ENCODE peak calls at places on chromosomes 12 and 14, in nine cellular contexts. C is fibroblast of mammary gland, B is transverse colon, X is endodermal cell, A is SK-N-SH, Z is GM12865, R is upper lobe of right lung, N is cardiac fibroblast, F is fibroblast of pulmonary artery. P is an unnamed sample.

GRCh38 chr12:4604684-4605193 is 42.7 kb downstream of the DYRK4 start:
- DNase-seq in Z (peak), N (peak), A (peak), F (peak), X (peak), R (peak), C (peak), B (peak), P (peak)

GRCh38 chr14:21090194-21090939 is 8.1 kb downstream of the ZNF219 start:
- DNase-seq in R (peak), B (peak), X (peak), C (no peak), N (peak), A (peak), Z (no peak), F (no peak), P (no peak)

GRCh38 chr12:110721570-110721969 is 21.1 kb downstream of the PPP1CC start:
- DNase-seq in N (no peak), B (no peak), R (no peak), X (no peak), A (no peak), C (no peak), F (no peak), Z (no peak), P (no peak)

GRCh38 chr14:97021571-97022171 is 224.5 kb downstream of the VRK1 start:
- DNase-seq in N (no peak), B (no peak), Z (no peak), A (no peak), X (peak), C (no peak), R (no peak), F (no peak), P (no peak)

GRCh38 chr14:92687681-92688433 is 60.6 kb downstream of the LGMN start:
- DNase-seq in F (no peak), N (peak), A (peak), Z (no peak), X (peak), R (peak), B (no peak), C (no peak), P (no peak)

GRCh38 chr14:64727551-64728071 is 23.4 kb downstream of the PLEKHG3 start:
- DNase-seq in Z (no peak), F (no peak), X (peak), B (no peak), C (no peak), A (no peak), R (peak), N (no peak), P (no peak)

GRCh38 chr12:3692616-3693365 is 60.1 kb downstream of the CRACR2A start:
- DNase-seq in A (no peak), Z (no peak), X (no peak), F (no peak), B (no peak), C (no peak), R (no peak), N (no peak), P (no peak)

GRCh38 chr14:99941211-99941610 is 124.0 kb upstream of the EVL start:
- DNase-seq in Z (no peak), R (no peak), F (no peak), X (no peak), N (no peak), C (no peak), B (no peak), A (no peak), P (no peak)

GRCh38 chr12:100499416-100499815 is 25.8 kb downstream of the NR1H4 start:
- DNase-seq in C (no peak), Z (no peak), F (no peak), R (no peak), A (no peak), N (no peak), B (no peak), X (no peak), P (no peak)

GRCh38 chr14:34172052-34172451 is 221.2 kb upstream of the EGLN3 start:
- DNase-seq in N (no peak), R (no peak), F (no peak), C (no peak), X (no peak), B (no peak), A (no peak), Z (no peak), P (no peak)

GRCh38 chr12:14654842-14655241 is 41.6 kb downstream of the GUCY2C start:
- DNase-seq in N (no peak), F (no peak), A (no peak), C (peak), B (no peak), Z (peak), R (no peak), X (no peak), P (no peak)

GRCh38 chr12:126312457-126312856 is 1247.2 kb downstream of the AACS start:
- DNase-seq in F (no peak), Z (no peak), B (no peak), X (no peak), R (no peak), C (no peak), N (no peak), A (no peak), P (no peak)

GRCh38 chr12:15220961-15221885 is at the start of gene RERG:
- DNase-seq in R (peak), X (peak), F (peak), A (peak), Z (peak), N (peak), C (peak), B (peak), P (peak)

GRCh38 chr12:51827925-51828818 is 20.3 kb downstream of the FIGNL2 start:
- DNase-seq in N (peak), B (peak), R (no peak), A (no peak), C (peak), F (peak), Z (peak), X (no peak), P (no peak)

GRCh38 chr12:92046557-92046956 is 99.1 kb downstream of the BTG1 start:
- DNase-seq in B (no peak), C (no peak), R (no peak), Z (no peak), X (no peak), F (no peak), N (no peak), A (no peak), P (no peak)

GRCh38 chr12:46617167-46617566 is 208.6 kb downstream of the SLC38A4 start:
- DNase-seq in R (no peak), A (no peak), X (no peak), B (peak), C (peak), F (peak), N (peak), Z (no peak), P (peak)

GRCh38 chr12:9064201-9064814 is 51.4 kb downstream of the A2M start:
- DNase-seq in Z (peak), X (peak), N (peak), B (peak), A (peak), F (peak), R (peak), C (peak), P (peak)

GRCh38 chr14:100033347-100034052 is 31.7 kb upstream of the EVL start:
- DNase-seq in Z (no peak), A (no peak), N (peak), R (no peak), F (no peak), C (peak), B (no peak), X (no peak), P (no peak)

GRCh38 chr12:67593041-67593870 is 55.3 kb upstream of the DYRK2 start:
- DNase-seq in N (peak), Z (no peak), X (peak), F (no peak), A (no peak), B (peak), C (peak), R (no peak), P (no peak)

GRCh38 chr12:662541-663292 is 528 bp downstream of the NINJ2 start:
- DNase-seq in Z (no peak), C (no peak), B (no peak), X (no peak), R (no peak), F (peak), A (no peak), N (peak), P (no peak)

GRCh38 chr12:63301311-63301710 is 150.3 kb upstream of the AVPR1A start:
- DNase-seq in X (no peak), R (no peak), N (peak), Z (no peak), B (no peak), F (no peak), C (no peak), A (no peak), P (no peak)

GRCh38 chr14:67167420-67168109 is 21.7 kb upstream of the GARIN2 start:
- DNase-seq in F (peak), C (no peak), N (peak), X (no peak), Z (no peak), R (no peak), B (no peak), A (no peak), P (no peak)

GRCh38 chr12:62438098-62438692 is 28.4 kb upstream of the MON2 start:
- DNase-seq in R (no peak), C (peak), Z (peak), A (peak), X (peak), B (peak), N (peak), F (peak), P (no peak)

GRCh38 chr12:124884587-124885438 is 21.1 kb upstream of the SCARB1 start:
- DNase-seq in A (no peak), X (peak), B (peak), Z (peak), R (no peak), N (no peak), F (no peak), C (no peak), P (no peak)

GRCh38 chr14:66624319-66624937 is 116.5 kb downstream of the GPHN start:
- DNase-seq in R (peak), A (peak), N (peak), B (peak), X (peak), F (peak), C (peak), Z (peak), P (no peak)

GRCh38 chr12:49201595-49202295 is 12.9 kb upstream of the TUBA1A start:
- DNase-seq in N (peak), A (peak), R (no peak), C (peak), F (peak), X (peak), B (no peak), Z (no peak), P (no peak)

GRCh38 chr12:6192604-6193380 is 7.4 kb upstream of the CD9 start:
- DNase-seq in Z (no peak), N (no peak), X (peak), A (no peak), B (no peak), C (no peak), F (no peak), R (no peak), P (no peak)

GRCh38 chr12:67515679-67516363 is 132.7 kb upstream of the DYRK2 start:
- DNase-seq in N (no peak), X (peak), C (no peak), Z (peak), R (no peak), F (no peak), A (no peak), B (peak), P (no peak)

GRCh38 chr14:65421201-65421981 is 8.9 kb downstream of the FUT8 start:
- DNase-seq in F (peak), N (peak), Z (no peak), A (no peak), B (no peak), R (no peak), C (peak), X (no peak), P (no peak)

GRCh38 chr12:11727133-11727664 is 77.7 kb downstream of the ETV6 start:
- DNase-seq in A (no peak), R (no peak), N (no peak), X (no peak), C (no peak), Z (peak), F (no peak), B (no peak), P (no peak)

GRCh38 chr12:56599041-56599440 is 31.1 kb downstream of the BAZ2A start:
- DNase-seq in X (no peak), R (no peak), C (no peak), N (no peak), F (no peak), Z (no peak), A (no peak), B (no peak), P (no peak)

GRCh38 chr14:95428557-95428956 is 87.9 kb downstream of the SYNE3 start:
- DNase-seq in F (no peak), C (no peak), N (no peak), A (no peak), Z (no peak), B (no peak), X (no peak), R (no peak), P (no peak)

GRCh38 chr12:96548384-96548783 is 59.0 kb downstream of the CFAP54 start:
- DNase-seq in C (no peak), B (no peak), A (no peak), X (no peak), F (no peak), Z (no peak), R (no peak), N (no peak), P (no peak)

GRCh38 chr12:20404576-20405346 is 36.4 kb downstream of the PDE3A start:
- DNase-seq in A (peak), Z (no peak), C (peak), R (no peak), X (no peak), B (peak), N (peak), F (peak), P (no peak)

GRCh38 chr12:51751657-51752056 is 96.9 kb downstream of the FIGNL2 start:
- DNase-seq in Z (no peak), B (no peak), N (no peak), C (peak), X (no peak), F (peak), R (no peak), A (no peak), P (no peak)

GRCh38 chr14:29242755-29243340 is 476.3 kb downstream of the FOXG1 start:
- DNase-seq in R (no peak), N (peak), X (no peak), Z (no peak), C (peak), F (peak), B (no peak), A (no peak), P (no peak)

GRCh38 chr14:65879218-65880009 is 466.9 kb downstream of the FUT8 start:
- DNase-seq in F (peak), X (no peak), C (peak), N (peak), R (no peak), A (no peak), Z (no peak), B (no peak), P (no peak)

GRCh38 chr12:98379106-98379505 is 136.3 kb upstream of the TMPO start:
- DNase-seq in X (no peak), B (no peak), A (no peak), R (no peak), N (no peak), C (no peak), Z (no peak), F (no peak), P (no peak)
- TF ChIP-seq CTCF in X (peak), B (no peak), A (no peak), R (no peak), N (no peak), C (no peak), Z (no peak), F (no peak), P (no peak)

DNA sequence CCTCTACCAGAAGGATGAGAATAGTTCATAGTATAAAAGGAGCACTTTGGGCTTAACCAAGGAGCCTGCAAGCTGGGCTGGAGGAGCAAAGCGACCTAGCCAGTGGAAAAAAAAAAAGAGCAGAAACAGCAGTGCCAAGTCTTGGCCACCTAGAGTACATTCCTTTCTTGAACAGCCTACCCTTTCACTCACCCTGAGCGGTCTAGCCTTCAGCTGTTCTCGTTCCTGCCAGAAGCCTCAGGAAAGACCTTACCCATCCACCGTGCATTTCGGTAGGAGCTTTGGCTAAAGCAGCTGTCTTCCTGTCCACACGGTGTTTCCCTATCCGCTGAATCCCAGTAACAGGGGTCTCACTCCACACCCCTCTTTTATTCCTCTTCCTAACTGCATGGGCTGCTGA is 88.7 kb upstream of the METAP2 start:
- DNase-seq in Z (no peak), C (peak), A (no peak), B (no peak), R (no peak), F (peak), N (peak), X (no peak), P (no peak)
- H3K4me3 ChIP-seq in Z (no peak), C (peak), A (no peak), B (peak), R (peak), F (peak), N (peak), X (no peak), P (peak)

GRCh38 chr12:39505025-39505424 is 62.1 kb upstream of the KIF21A start:
- DNase-seq in B (no peak), X (no peak), R (no peak), F (no peak), N (peak), C (no peak), A (no peak), Z (no peak), P (no peak)

GRCh38 chr12:39502657-39503056 is 59.7 kb upstream of the KIF21A start:
- DNase-seq in X (no peak), Z (no peak), R (no peak), B (no peak), F (no peak), N (no peak), C (no peak), A (no peak), P (no peak)

GRCh38 chr12:39499296-39499695 is 56.4 kb upstream of the KIF21A start:
- DNase-seq in B (no peak), A (no peak), Z (no peak), X (no peak), F (no peak), N (peak), C (peak), R (no peak), P (no peak)

GRCh38 chr12:39505562-39505961 is 62.6 kb upstream of the KIF21A start:
- DNase-seq in Z (no peak), B (no peak), A (no peak), X (no peak), F (no peak), R (no peak), C (no peak), N (no peak), P (no peak)

GRCh38 chr12:39503445-39503844 is 60.5 kb upstream of the KIF21A start:
- DNase-seq in F (peak), Z (no peak), R (no peak), B (no peak), N (peak), A (no peak), X (no peak), C (peak), P (no peak)
- TF ChIP-seq CTCF in F (peak), Z (no peak), R (no peak), B (no peak), N (peak), A (peak), X (peak), C (peak), P (no peak)

DNA sequence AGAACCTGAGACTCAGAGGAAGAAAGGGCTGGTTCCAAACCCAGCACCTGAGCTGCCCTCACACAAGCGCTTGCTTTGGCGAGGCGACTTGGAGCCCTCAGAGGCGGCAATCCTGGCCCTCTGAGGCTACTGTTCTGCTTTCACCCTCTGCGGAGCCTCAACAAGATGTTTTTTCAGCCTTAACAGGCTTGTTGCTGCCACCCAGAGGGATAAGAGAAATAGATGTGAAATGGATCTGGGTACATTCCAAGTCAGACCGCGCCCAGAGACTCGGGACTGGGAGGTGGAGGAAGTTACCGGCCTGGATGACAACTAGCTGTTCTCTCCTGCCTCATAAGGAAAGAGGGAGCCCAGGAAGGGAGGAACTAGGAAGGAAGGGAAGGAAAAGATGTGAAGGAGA is 89.6 kb downstream of the TTC7B start:
- DNase-seq in R (no peak), B (peak), N (peak), A (no peak), F (peak), X (peak), Z (no peak), C (peak), P (no peak)
- H3K4me3 ChIP-seq in R (no peak), B (no peak), N (no peak), A (no peak), F (no peak), X (no peak), Z (no peak), C (no peak), P (no peak)

GRCh38 chr14:88550078-88550477 is 4.7 kb downstream of the PTPN21 start:
- DNase-seq in A (no peak), N (no peak), X (no peak), B (no peak), C (no peak), Z (no peak), R (no peak), F (no peak), P (no peak)

GRCh38 chr14:88551936-88552565 is 2.8 kb downstream of the PTPN21 start:
- DNase-seq in F (peak), X (peak), A (peak), Z (no peak), R (no peak), N (peak), B (no peak), C (peak), P (no peak)

GRCh38 chr14:88552859-88553258 is 1.9 kb downstream of the PTPN21 start:
- DNase-seq in B (no peak), A (no peak), X (no peak), N (no peak), R (no peak), Z (no peak), F (no peak), C (no peak), P (no peak)

GRCh38 chr14:88553886-88554457 is 835 bp downstream of the PTPN21 start:
- DNase-seq in F (peak), A (no peak), Z (no peak), R (no peak), N (peak), C (peak), X (no peak), B (no peak), P (no peak)

DNA sequence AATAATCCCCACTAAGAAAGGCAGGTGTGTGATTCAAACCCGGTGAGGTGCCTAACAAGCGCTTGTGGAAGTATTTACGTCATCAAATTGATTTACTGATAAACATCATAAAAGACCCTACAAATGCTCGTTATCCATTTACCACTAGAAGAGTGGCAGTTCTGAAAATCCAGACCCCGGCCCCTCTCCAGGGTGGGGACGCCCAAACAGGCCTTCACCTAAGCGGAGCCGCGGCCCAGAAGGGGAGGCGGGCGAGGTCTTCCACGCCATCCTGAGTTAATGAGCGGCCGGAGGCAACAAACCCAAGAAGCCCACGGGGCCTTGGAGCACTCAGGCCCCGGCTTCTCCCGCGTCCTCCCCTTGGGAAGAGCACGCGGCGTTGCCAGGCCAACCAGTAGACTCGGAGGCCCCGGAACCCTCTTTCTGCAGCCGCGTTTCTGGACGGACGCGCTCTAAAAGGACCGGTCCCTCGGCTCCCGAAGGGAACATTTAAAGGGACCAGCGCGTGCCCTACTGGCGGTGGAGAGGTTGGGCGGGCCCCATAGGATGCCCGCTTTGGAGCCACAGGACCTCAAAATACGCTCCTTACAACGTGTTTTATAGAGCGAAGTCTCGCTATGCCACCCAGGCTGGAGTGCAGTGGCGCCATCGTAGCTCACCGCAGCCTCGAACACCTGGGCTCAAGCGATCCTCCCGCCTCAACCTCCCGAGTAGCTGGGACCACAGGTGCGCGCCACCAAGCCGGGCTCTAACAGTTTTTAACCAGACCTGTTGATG is 3.5 kb downstream of the PTPN21 start:
- DNase-seq in R (peak), F (peak), B (peak), A (peak), N (peak), C (peak), Z (no peak), X (peak), P (peak)
- TF ChIP-seq CTCF in R (peak), F (peak), B (peak), A (peak), N (peak), C (peak), Z (no peak), X (peak), P (no peak)

GRCh38 chr12:29795715-29796114 is 12.0 kb upstream of the TMTC1 start:
- DNase-seq in B (no peak), A (no peak), N (no peak), F (no peak), Z (no peak), X (peak), R (no peak), C (peak), P (no peak)
- H3K4me3 ChIP-seq in B (no peak), A (no peak), N (no peak), F (no peak), Z (no peak), X (no peak), R (no peak), C (no peak), P (no peak)

GRCh38 chr12:130858084-130858483 is 13.8 kb upstream of the RAN start:
- DNase-seq in C (no peak), B (no peak), F (no peak), N (no peak), X (peak), A (no peak), R (no peak), Z (no peak), P (no peak)
- TF ChIP-seq CTCF in C (no peak), B (no peak), F (no peak), N (no peak), X (peak), A (no peak), R (no peak), Z (no peak), P (no peak)